ENCODE peak calls at places on chromosomes 16 and 17, in seven cellular contexts. Z, O, S, B, Q, T and V are unnamed samples.

GRCh38 chr16:69405757-69406156 is 18.7 kb upstream of the CYB5B start:
- DNase-seq in Z (no peak), O (no peak), S (no peak), B (no peak), Q (no peak), T (no peak), V (no peak)

GRCh38 chr16:12553191-12553590 is 250.5 kb downstream of the CPPED1 start:
- DNase-seq in Z (no peak), O (no peak), S (no peak), B (no peak), Q (no peak), T (no peak), V (no peak)

GRCh38 chr16:4272114-4272954 is 489 bp downstream of the TFAP4 start:
- DNase-seq in Z (peak; percentile 36), O (no peak), S (peak; percentile 32), B (peak; percentile 59), Q (peak; percentile 57), T (no peak), V (peak; percentile 70)

GRCh38 chr17:60863892-60864673 is 186.4 kb downstream of the BCAS3 start:
- DNase-seq in Z (no peak), O (no peak), S (no peak), B (peak; percentile 34), Q (no peak), T (no peak), V (peak; percentile 2)

GRCh38 chr16:2250652-2251280 is 621 bp downstream of the ECI1 start:
- DNase-seq in Z (no peak), O (no peak), S (peak; percentile 33), B (no peak), Q (peak; percentile 44), T (no peak), V (peak; percentile 61)

GRCh38 chr16:56137269-56137668 is 54.0 kb upstream of the GNAO1 start:
- DNase-seq in Z (no peak), O (no peak), S (no peak), B (no peak), Q (no peak), T (no peak), V (no peak)

GRCh38 chr16:30090607-30091332 is 954 bp downstream of the TBX6 start:
- DNase-seq in Z (no peak), O (no peak), S (no peak), B (no peak), Q (no peak), T (no peak), V (no peak)

GRCh38 chr16:1687427-1688316 is 9.6 kb downstream of the JPT2 start:
- DNase-seq in Z (no peak), O (no peak), S (no peak), B (no peak), Q (no peak), T (no peak), V (no peak)

GRCh38 chr17:49292901-49293300 is 62.3 kb upstream of the PHOSPHO1 start:
- DNase-seq in Z (no peak), O (no peak), S (no peak), B (no peak), Q (no peak), T (no peak), V (no peak)

GRCh38 chr17:57670769-57671545 is 74.1 kb downstream of the CCDC182 start:
- DNase-seq in Z (no peak), O (no peak), S (no peak), B (no peak), Q (no peak), T (peak; percentile 7), V (no peak)

GRCh38 chr17:64236827-64237403 is 26.1 kb downstream of the TEX2 start:
- DNase-seq in Z (no peak), O (no peak), S (no peak), B (no peak), Q (no peak), T (peak; percentile 48), V (peak; percentile 44)

GRCh38 chr16:56607675-56608042 is 725 bp upstream of the MT2A start:
- DNase-seq in Z (no peak), O (no peak), S (no peak), B (no peak), Q (no peak), T (no peak), V (no peak)

GRCh38 chr16:56345406-56346050 is 79.8 kb downstream of the AMFR start:
- DNase-seq in Z (no peak), O (no peak), S (no peak), B (no peak), Q (no peak), T (no peak), V (no peak)

GRCh38 chr16:70660672-70661350 is 14.5 kb downstream of the IL34 start:
- DNase-seq in Z (no peak), O (no peak), S (no peak), B (no peak), Q (no peak), T (no peak), V (no peak)

GRCh38 chr16:23092072-23092800 is 57.0 kb downstream of the USP31 start:
- DNase-seq in Z (no peak), O (no peak), S (no peak), B (no peak), Q (no peak), T (no peak), V (no peak)

GRCh38 chr17:5897320-5897911 is 172.8 kb upstream of the WSCD1 start:
- DNase-seq in Z (no peak), O (no peak), S (no peak), B (no peak), Q (no peak), T (no peak), V (no peak)

GRCh38 chr16:54933281-54934150 is 2.9 kb downstream of the IRX5 start:
- DNase-seq in Z (no peak), O (no peak), S (no peak), B (no peak), Q (no peak), T (no peak), V (no peak)

GRCh38 chr17:15920758-15921239 is 24.1 kb upstream of the ADORA2B start:
- DNase-seq in Z (peak; percentile 70), O (no peak), S (no peak), B (no peak), Q (no peak), T (no peak), V (no peak)

GRCh38 chr17:78166416-78166815 is 2.0 kb upstream of the SYNGR2 start:
- DNase-seq in Z (no peak), O (no peak), S (no peak), B (no peak), Q (no peak), T (peak; percentile 52), V (no peak)

GRCh38 chr17:7014995-7015586 is 2.7 kb downstream of the RNASEK start:
- DNase-seq in Z (no peak), O (no peak), S (peak; percentile 85), B (peak; percentile 87), Q (peak; percentile 82), T (no peak), V (no peak)

GRCh38 chr17:44095388-44095646 is 24.8 kb downstream of the G6PC3 start:
- DNase-seq in Z (no peak), O (no peak), S (no peak), B (no peak), Q (no peak), T (no peak), V (no peak)

GRCh38 chr17:2723505-2723996 is 12.0 kb upstream of the CLUH start:
- DNase-seq in Z (no peak), O (no peak), S (no peak), B (no peak), Q (no peak), T (no peak), V (no peak)

GRCh38 chr16:11391576-11391975 is 46.3 kb downstream of the RMI2 start:
- DNase-seq in Z (no peak), O (no peak), S (no peak), B (no peak), Q (no peak), T (no peak), V (no peak)

GRCh38 chr16:14364386-14365199 is 265.5 kb downstream of the PARN start:
- DNase-seq in Z (peak; percentile 44), O (no peak), S (no peak), B (no peak), Q (no peak), T (no peak), V (no peak)

GRCh38 chr17:66805567-66805966 is 29.4 kb upstream of the CACNG5 start:
- DNase-seq in Z (no peak), O (no peak), S (no peak), B (no peak), Q (no peak), T (no peak), V (no peak)

GRCh38 chr17:21214777-21215541 is 998 bp upstream of the TMEM11 start:
- DNase-seq in Z (peak; percentile 27), O (no peak), S (no peak), B (peak; percentile 16), Q (peak; percentile 22), T (no peak), V (peak; percentile 14)

GRCh38 chr16:66150691-66151090 is 215.8 kb upstream of the CDH5 start:
- DNase-seq in Z (no peak), O (no peak), S (no peak), B (peak; percentile 61), Q (no peak), T (no peak), V (no peak)

GRCh38 chr17:6660765-6661463 is 9.4 kb downstream of the C17orf100 start:
- DNase-seq in Z (no peak), O (no peak), S (no peak), B (peak; percentile 81), Q (no peak), T (no peak), V (peak; percentile 49)

GRCh38 chr16:3364774-3365427 is 9.2 kb downstream of the OR2C1 start:
- DNase-seq in Z (peak; percentile 95), O (peak; percentile 53), S (peak; percentile 81), B (peak; percentile 93), Q (peak; percentile 84), T (peak; percentile 98), V (peak; percentile 97)

GRCh38 chr16:71666928-71667707 is 41.1 kb downstream of the MARVELD3 start:
- DNase-seq in Z (no peak), O (no peak), S (no peak), B (no peak), Q (no peak), T (no peak), V (no peak)

GRCh38 chr16:23254338-23254737 is 47.8 kb upstream of the SCNN1B start:
- DNase-seq in Z (peak; percentile 8), O (no peak), S (no peak), B (no peak), Q (no peak), T (no peak), V (no peak)

GRCh38 chr16:53958481-53958880 is 254.5 kb downstream of the FTO start:
- DNase-seq in Z (no peak), O (no peak), S (no peak), B (no peak), Q (no peak), T (no peak), V (no peak)

GRCh38 chr17:9959377-9959981 is 54.4 kb upstream of the RCVRN start:
- DNase-seq in Z (peak; percentile 79), O (no peak), S (no peak), B (peak; percentile 65), Q (peak; percentile 59), T (peak; percentile 78), V (peak; percentile 39)

GRCh38 chr16:4283939-4284338 is 11.1 kb upstream of the TFAP4 start:
- DNase-seq in Z (no peak), O (no peak), S (no peak), B (no peak), Q (no peak), T (no peak), V (no peak)